ENCODE peak calls at places on chromosomes 12 and 14, in nine cellular contexts. Y is OCI-LY7, P is HFFc6, K is thoracic aorta, B is mesothelial cell of epicardium, N is LNCaP clone FGC, Z is sigmoid colon, L is psoas muscle, U is B cell. W is an unnamed sample.
A peak's percentile ranks its signal among the peaks of the same experiment; 100 is the strongest.

GRCh38 chr14:104652386-104652785 is 37.0 kb upstream of the INF2 start:
- DNase-seq in L (no peak), B (no peak), N (no peak), U (no peak), Y (no peak), K (no peak), Z (no peak), P (no peak), W (no peak)

GRCh38 chr12:3247596-3248270 is 170.6 kb downstream of the TSPAN9 start:
- DNase-seq in L (no peak), B (no peak), Z (no peak), U (no peak), K (no peak), Y (no peak), P (no peak), N (no peak), W (no peak)

GRCh38 chr12:59115526-59115925 is 195.2 kb upstream of the LRIG3 start:
- DNase-seq in L (no peak), B (no peak), K (no peak), Y (no peak), N (no peak), Z (no peak), U (no peak), P (peak; percentile 22), W (no peak)

GRCh38 chr12:122838841-122839240 is 3.6 kb downstream of the HIP1R start:
- DNase-seq in N (no peak), B (no peak), U (no peak), Z (no peak), Y (no peak), K (no peak), L (no peak), P (no peak), W (no peak)

GRCh38 chr14:54259821-54260220 is 137.0 kb upstream of the CDKN3 start:
- DNase-seq in Y (no peak), U (no peak), P (no peak), B (no peak), L (no peak), K (no peak), N (no peak), Z (no peak), W (no peak)

GRCh38 chr14:24332094-24332983 is 2.5 kb downstream of the ADCY4 start:
- DNase-seq in P (peak; percentile 39), U (peak; percentile 94), L (peak; percentile 75), N (no peak), B (no peak), Z (peak; percentile 81), K (no peak), Y (peak; percentile 92), W (peak; percentile 91)

GRCh38 chr12:93302331-93303229 is 75.1 kb upstream of the NUDT4 start:
- DNase-seq in Y (no peak), K (peak; percentile 36), L (no peak), N (no peak), B (no peak), P (peak; percentile 72), Z (no peak), U (no peak), W (no peak)

GRCh38 chr12:104438134-104438533 is 18.6 kb upstream of the CHST11 start:
- DNase-seq in Y (no peak), P (no peak), Z (no peak), N (no peak), U (no peak), B (no peak), L (no peak), K (no peak), W (no peak)

GRCh38 chr14:98889836-98890185 is 382.2 kb downstream of the BCL11B start:
- DNase-seq in P (no peak), Z (no peak), N (no peak), B (no peak), L (no peak), Y (no peak), K (no peak), U (no peak), W (no peak)

GRCh38 chr12:116333402-116333801 is 55.9 kb upstream of the MED13L start:
- DNase-seq in L (no peak), Z (no peak), B (no peak), K (no peak), U (no peak), P (no peak), N (no peak), Y (no peak), W (no peak)

DNA sequence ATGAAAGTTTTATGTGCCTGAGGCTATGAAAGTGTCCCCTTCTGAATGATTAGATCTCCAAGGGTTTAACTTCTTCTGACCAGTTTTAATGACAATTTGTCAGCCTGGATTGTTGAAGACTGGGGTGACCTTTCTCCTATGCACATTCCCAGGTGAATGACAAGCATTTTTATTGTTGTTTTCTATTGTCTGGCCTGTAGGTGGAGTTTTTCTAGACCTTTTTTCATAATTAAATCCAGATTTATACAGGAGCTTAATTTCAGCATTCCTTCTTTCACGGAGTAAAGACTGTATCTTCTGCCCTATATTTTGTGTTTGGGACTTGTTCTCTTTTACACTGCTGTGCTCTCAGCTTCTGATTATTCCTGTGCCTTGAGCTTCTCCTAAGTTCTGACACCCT is 125.0 kb upstream of the FAR2 start:
- DNase-seq in B (no peak), P (no peak), K (no peak), N (no peak), Y (no peak), U (no peak), L (no peak), Z (no peak), W (no peak)
- TF ChIP-seq CTCF in B (peak; percentile 25), P (peak; percentile 31), K (no peak), N (peak; percentile 34), Y (peak; percentile 56), U (no peak), L (no peak), Z (no peak), W (no peak)

DNA sequence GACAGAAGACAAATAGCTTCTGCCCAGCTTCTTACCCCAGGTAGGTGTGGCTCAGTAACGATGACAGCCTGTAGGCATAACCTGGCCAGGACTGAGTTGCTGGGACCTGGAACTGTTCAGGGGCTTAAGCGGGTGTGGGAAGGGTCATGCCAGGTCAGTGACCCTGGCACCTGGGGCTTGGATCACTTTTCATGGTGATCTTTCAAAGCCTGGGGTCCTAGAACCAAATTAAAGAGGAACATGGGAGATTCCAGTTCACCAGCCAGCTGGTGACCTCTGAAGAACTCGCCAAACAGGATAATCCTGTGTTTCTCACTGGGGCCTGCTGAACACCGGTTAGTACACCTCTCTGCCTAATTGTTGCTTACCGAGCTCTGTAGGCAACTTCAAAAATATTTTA is 102.6 kb upstream of the LMNTD1 start:
- DNase-seq in P (no peak), Y (no peak), L (no peak), K (no peak), U (no peak), Z (no peak), N (peak; percentile 59), B (no peak), W (no peak)
- TF ChIP-seq CTCF in P (no peak), Y (no peak), L (no peak), K (no peak), U (no peak), Z (no peak), N (no peak), B (no peak), W (no peak)

DNA sequence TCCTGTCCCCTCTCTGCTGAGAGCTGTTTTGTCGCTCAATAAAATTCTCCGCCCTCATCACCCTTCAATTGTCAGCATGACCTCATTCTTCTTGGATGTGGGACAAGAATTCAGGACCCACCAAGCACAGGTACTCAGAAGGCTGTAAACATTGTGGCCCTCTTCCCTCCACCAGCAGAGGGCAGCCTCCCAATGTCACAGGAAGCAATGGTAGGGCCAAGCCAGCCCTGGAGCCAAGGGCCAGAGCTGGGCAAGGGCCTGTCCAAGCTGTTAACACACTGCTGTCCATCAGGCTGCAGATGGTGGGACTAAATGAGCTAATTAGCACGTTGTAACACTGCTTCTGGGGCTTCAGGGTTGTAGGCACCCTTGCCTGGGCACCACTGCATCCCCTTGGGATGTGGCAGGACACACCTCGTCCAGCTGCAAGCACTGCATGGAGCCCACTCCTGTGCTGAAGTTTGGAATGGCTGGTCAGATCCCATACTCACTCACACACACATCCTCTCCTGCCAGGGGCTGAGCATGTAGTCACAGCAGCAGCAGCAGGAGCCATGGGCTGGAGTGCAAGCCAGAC is 62.7 kb upstream of the HECTD1 start:
- DNase-seq in U (no peak), B (no peak), K (no peak), L (no peak), N (no peak), Z (no peak), Y (peak; percentile 37), P (no peak), W (no peak)
- TF ChIP-seq CTCF in U (no peak), B (no peak), K (peak; percentile 32), L (no peak), N (no peak), Z (peak; percentile 13), Y (peak; percentile 54), P (peak; percentile 71), W (peak; percentile 39)

GRCh38 chr12:129520736-129521135 is 383.1 kb downstream of the TMEM132D start:
- DNase-seq in K (no peak), N (no peak), B (no peak), U (no peak), P (no peak), Z (no peak), Y (no peak), L (no peak), W (no peak)
- TF ChIP-seq CTCF in K (no peak), N (no peak), B (no peak), U (no peak), P (no peak), Z (no peak), Y (no peak), L (no peak), W (no peak)

GRCh38 chr12:64608901-64609542 is 1.3 kb upstream of the RASSF3 start:
- DNase-seq in Z (no peak), Y (peak; percentile 73), U (peak; percentile 63), N (peak; percentile 91), B (no peak), K (no peak), L (no peak), P (peak; percentile 52), W (peak; percentile 77)
- TF ChIP-seq CTCF in Z (no peak), Y (peak; percentile 44), U (no peak), N (no peak), B (no peak), K (no peak), L (no peak), P (no peak), W (peak; percentile 18)

DNA sequence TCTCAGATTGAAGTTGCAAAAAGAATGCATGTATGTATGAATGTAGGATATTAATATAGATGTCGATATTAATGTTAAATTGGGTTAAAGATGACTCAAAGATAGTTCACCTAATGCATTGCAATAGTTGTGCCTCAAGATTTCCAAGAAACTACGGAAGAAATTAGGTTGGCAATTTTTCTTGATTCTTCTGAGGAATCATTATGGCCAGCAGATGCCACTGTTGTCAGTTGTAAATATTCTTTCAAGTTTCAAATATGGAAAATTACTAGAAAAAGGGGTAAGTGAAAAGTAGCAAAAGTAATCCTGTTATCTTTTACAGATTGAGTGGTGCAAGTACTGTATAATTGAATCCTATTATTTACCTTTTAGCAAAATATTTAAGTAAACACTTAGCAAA is 202.1 kb downstream of the ADAMTS20 start:
- DNase-seq in Y (no peak), L (no peak), Z (no peak), B (no peak), K (no peak), P (no peak), N (no peak), U (no peak), W (no peak)
- TF ChIP-seq CTCF in Y (peak; percentile 43), L (no peak), Z (no peak), B (peak; percentile 19), K (no peak), P (peak; percentile 70), N (peak; percentile 31), U (no peak), W (no peak)

W was measured in GM10248.